ENCODE peak calls at places on chromosomes 6 and 20, in four cellular contexts. One of them, this sample, is unnamed.

GRCh38 chr6:142810952-142811514 is 133.9 kb downstream of the HIVEP2 start:
- DNase-seq in stimulated activated CD8-positive, alpha-beta memory T cell treated with anti-CD3 and anti-CD28 coated beads, Interleukin-4, amount 100 ng/mL, for 4 hours: no peak
- DNase-seq in Daoy: no peak
- DNase-seq in endothelial cell: no peak
- DNase-seq in this sample: no peak

GRCh38 chr6:33163540-33163939 is 28.7 kb downstream of the COL11A2 start:
- DNase-seq in stimulated activated CD8-positive, alpha-beta memory T cell treated with anti-CD3 and anti-CD28 coated beads, Interleukin-4, amount 100 ng/mL, for 4 hours: no peak
- DNase-seq in Daoy: no peak
- DNase-seq in endothelial cell: no peak
- DNase-seq in this sample: no peak

GRCh38 chr6:133983099-133983939 is 30.3 kb downstream of the TBPL1 start:
- DNase-seq in stimulated activated CD8-positive, alpha-beta memory T cell treated with anti-CD3 and anti-CD28 coated beads, Interleukin-4, amount 100 ng/mL, for 4 hours: peak; percentile 14
- DNase-seq in Daoy: peak; percentile 91
- DNase-seq in endothelial cell: no peak
- DNase-seq in this sample: no peak

GRCh38 chr20:38211200-38212097 is 46.4 kb upstream of the TGM2 start:
- DNase-seq in stimulated activated CD8-positive, alpha-beta memory T cell treated with anti-CD3 and anti-CD28 coated beads, Interleukin-4, amount 100 ng/mL, for 4 hours: no peak
- DNase-seq in Daoy: no peak
- DNase-seq in endothelial cell: no peak
- DNase-seq in this sample: no peak

GRCh38 chr6:145086197-145086596 is 649.1 kb downstream of the EPM2A start:
- DNase-seq in stimulated activated CD8-positive, alpha-beta memory T cell treated with anti-CD3 and anti-CD28 coated beads, Interleukin-4, amount 100 ng/mL, for 4 hours: no peak
- DNase-seq in Daoy: peak; percentile 4
- DNase-seq in endothelial cell: no peak
- DNase-seq in this sample: no peak

GRCh38 chr6:66926060-66926459 is 1219.0 kb upstream of the EYS start:
- DNase-seq in stimulated activated CD8-positive, alpha-beta memory T cell treated with anti-CD3 and anti-CD28 coated beads, Interleukin-4, amount 100 ng/mL, for 4 hours: no peak
- DNase-seq in Daoy: no peak
- DNase-seq in endothelial cell: no peak
- DNase-seq in this sample: peak; percentile 18

GRCh38 chr20:542777-543368 is 717 bp downstream of the CSNK2A1 start:
- DNase-seq in stimulated activated CD8-positive, alpha-beta memory T cell treated with anti-CD3 and anti-CD28 coated beads, Interleukin-4, amount 100 ng/mL, for 4 hours: no peak
- DNase-seq in Daoy: no peak
- DNase-seq in endothelial cell: no peak
- DNase-seq in this sample: peak; percentile 50

GRCh38 chr20:20362774-20363435 is 5.0 kb upstream of the INSM1 start:
- DNase-seq in stimulated activated CD8-positive, alpha-beta memory T cell treated with anti-CD3 and anti-CD28 coated beads, Interleukin-4, amount 100 ng/mL, for 4 hours: no peak
- DNase-seq in Daoy: no peak
- DNase-seq in endothelial cell: peak; percentile 32
- DNase-seq in this sample: no peak

GRCh38 chr6:166313255-166314070 is 5.3 kb upstream of the PRR18 start:
- DNase-seq in stimulated activated CD8-positive, alpha-beta memory T cell treated with anti-CD3 and anti-CD28 coated beads, Interleukin-4, amount 100 ng/mL, for 4 hours: no peak
- DNase-seq in Daoy: peak; percentile 8
- DNase-seq in endothelial cell: peak; percentile 54
- DNase-seq in this sample: no peak

GRCh38 chr20:12179692-12180091 is 262.0 kb downstream of the BTBD3 start:
- DNase-seq in stimulated activated CD8-positive, alpha-beta memory T cell treated with anti-CD3 and anti-CD28 coated beads, Interleukin-4, amount 100 ng/mL, for 4 hours: no peak
- DNase-seq in Daoy: no peak
- DNase-seq in endothelial cell: no peak
- DNase-seq in this sample: no peak

GRCh38 chr6:31378721-31379103 is 21.7 kb upstream of the HLA-B start:
- DNase-seq in stimulated activated CD8-positive, alpha-beta memory T cell treated with anti-CD3 and anti-CD28 coated beads, Interleukin-4, amount 100 ng/mL, for 4 hours: no peak
- DNase-seq in Daoy: no peak
- DNase-seq in endothelial cell: no peak
- DNase-seq in this sample: no peak

GRCh38 chr6:125082931-125083683 is 70.5 kb upstream of the TPD52L1 start:
- DNase-seq in stimulated activated CD8-positive, alpha-beta memory T cell treated with anti-CD3 and anti-CD28 coated beads, Interleukin-4, amount 100 ng/mL, for 4 hours: no peak
- DNase-seq in Daoy: no peak
- DNase-seq in endothelial cell: no peak
- DNase-seq in this sample: no peak

GRCh38 chr6:136774228-136775041 is 17.8 kb downstream of the MAP3K5 start:
- DNase-seq in stimulated activated CD8-positive, alpha-beta memory T cell treated with anti-CD3 and anti-CD28 coated beads, Interleukin-4, amount 100 ng/mL, for 4 hours: no peak
- DNase-seq in Daoy: no peak
- DNase-seq in endothelial cell: no peak
- DNase-seq in this sample: no peak

GRCh38 chr6:143501851-143502250 is 9.7 kb downstream of the FUCA2 start:
- DNase-seq in stimulated activated CD8-positive, alpha-beta memory T cell treated with anti-CD3 and anti-CD28 coated beads, Interleukin-4, amount 100 ng/mL, for 4 hours: no peak
- DNase-seq in Daoy: no peak
- DNase-seq in endothelial cell: no peak
- DNase-seq in this sample: no peak

GRCh38 chr6:149586149-149586548 is 20.0 kb downstream of the GINM1 start:
- DNase-seq in stimulated activated CD8-positive, alpha-beta memory T cell treated with anti-CD3 and anti-CD28 coated beads, Interleukin-4, amount 100 ng/mL, for 4 hours: no peak
- DNase-seq in Daoy: no peak
- DNase-seq in endothelial cell: no peak
- DNase-seq in this sample: no peak